ENCODE peak calls at places on chromosomes 13 and 19, in six cellular contexts. U is brain microvascular endothelial cell, G is breast epithelium, Z is head of caudate nucleus, R is iPS DF 19.7, V is ecto neural progenitor cell. D is an unnamed sample.

GRCh38 chr19:41886761-41887710 is 4.1 kb downstream of the ARHGEF1 start:
- DNase-seq in Z (no peak), U (no peak), V (no peak), R (no peak), G (no peak), D (no peak)

GRCh38 chr19:58228584-58229254 is at the start of gene ZNF544:
- DNase-seq in U (peak), Z (peak), V (peak), R (no peak), G (peak), D (peak)

GRCh38 chr19:8209111-8209964 is at the start of gene CERS4:
- DNase-seq in Z (peak), V (peak), R (no peak), G (peak), U (peak), D (no peak)

GRCh38 chr13:50422181-50423148 is 407.2 kb downstream of the KCNRG start:
- DNase-seq in R (no peak), Z (no peak), V (no peak), G (no peak), U (no peak), D (no peak)

GRCh38 chr19:47613165-47614146 is 4.5 kb downstream of the BICRA start:
- DNase-seq in G (peak), U (peak), V (peak), Z (no peak), R (no peak), D (no peak)

GRCh38 chr13:107458269-107458668 is 757.1 kb downstream of the LIG4 start:
- DNase-seq in V (no peak), Z (no peak), R (no peak), U (no peak), G (no peak), D (no peak)

GRCh38 chr13:49443327-49443688 is 556 bp downstream of the CAB39L start:
- DNase-seq in Z (no peak), V (no peak), U (no peak), G (no peak), R (no peak), D (no peak)

GRCh38 chr19:9791552-9792181 is 23.1 kb upstream of the ZNF846 start:
- DNase-seq in G (peak), V (peak), U (peak), R (peak), Z (peak), D (peak)

GRCh38 chr19:49502866-49503581 is 6.8 kb downstream of the RPS11 start:
- DNase-seq in G (no peak), Z (no peak), V (no peak), R (no peak), U (peak), D (peak)

GRCh38 chr13:94239135-94239534 is 240.3 kb downstream of the DCT start:
- DNase-seq in U (peak), Z (no peak), G (no peak), R (no peak), V (no peak), D (peak)

GRCh38 chr13:94176576-94176975 is 302.9 kb downstream of the DCT start:
- DNase-seq in R (no peak), U (no peak), G (no peak), V (no peak), Z (no peak), D (no peak)

GRCh38 chr13:39811696-39812095 is 156.2 kb downstream of the COG6 start:
- DNase-seq in V (no peak), U (no peak), R (no peak), Z (no peak), G (no peak), D (no peak)

GRCh38 chr19:17294051-17294891 is 9.0 kb downstream of the ABHD8 start:
- DNase-seq in V (peak), Z (peak), U (no peak), G (no peak), R (no peak), D (no peak)

GRCh38 chr19:51571599-51571998 is 516 bp downstream of the ZNF175 start:
- DNase-seq in Z (no peak), G (no peak), U (no peak), R (no peak), V (no peak), D (no peak)